ENCODE peak calls at places on chromosomes 4 and X, in eight cellular contexts. E is GM12878, G is prostate gland, D is breast epithelium, J is upper lobe of left lung, X is spleen, C is K562, N is suprapubic skin. O is an unnamed sample.

GRCh38 chr4:136687118-136687517 is 845.2 kb downstream of the PCDH18 start:
- DNase-seq in N (no peak), J (no peak), C (peak; percentile 1), G (no peak), E (no peak), D (no peak), X (peak; percentile 61), O (no peak)

GRCh38 chrX:20143111-20143510 is 1.5 kb upstream of the EIF1AX start:
- DNase-seq in D (no peak), E (no peak), G (no peak), N (no peak), C (peak; percentile 17), J (no peak), X (no peak), O (no peak)

GRCh38 chrX:154654372-154654771 is 993 bp upstream of the CTAG2 start:
- DNase-seq in X (peak; percentile 70), G (no peak), D (no peak), N (no peak), C (no peak), E (no peak), J (no peak), O (no peak)

GRCh38 chr4:159239534-159239933 is 136.7 kb downstream of the RAPGEF2 start:
- DNase-seq in C (no peak), E (no peak), G (no peak), D (no peak), X (no peak), J (no peak), N (no peak), O (no peak)

GRCh38 chr4:185839204-185839712 is 27.3 kb upstream of the SORBS2 start:
- DNase-seq in E (no peak), D (peak; percentile 38), C (no peak), X (no peak), J (no peak), G (no peak), N (no peak), O (peak; percentile 57)

GRCh38 chr4:6204098-6204497 is 3.7 kb upstream of the JAKMIP1 start:
- DNase-seq in N (no peak), J (no peak), D (no peak), E (no peak), C (no peak), X (no peak), G (no peak), O (no peak)

GRCh38 chrX:41373989-41374606 is 40.1 kb downstream of the DDX3X start:
- DNase-seq in G (no peak), J (no peak), D (no peak), X (no peak), N (no peak), C (no peak), E (no peak), O (no peak)

GRCh38 chrX:18271309-18271708 is 50.6 kb upstream of the BEND2 start:
- DNase-seq in N (no peak), J (no peak), E (no peak), X (no peak), D (no peak), C (no peak), G (no peak), O (no peak)

GRCh38 chrX:275967-276587 is 5.1 kb upstream of the PLCXD1 start:
- DNase-seq in E (no peak), X (peak; percentile 93), D (peak; percentile 78), G (peak; percentile 87), N (peak; percentile 91), C (peak; percentile 58), J (peak; percentile 91), O (peak; percentile 84)

DNA sequence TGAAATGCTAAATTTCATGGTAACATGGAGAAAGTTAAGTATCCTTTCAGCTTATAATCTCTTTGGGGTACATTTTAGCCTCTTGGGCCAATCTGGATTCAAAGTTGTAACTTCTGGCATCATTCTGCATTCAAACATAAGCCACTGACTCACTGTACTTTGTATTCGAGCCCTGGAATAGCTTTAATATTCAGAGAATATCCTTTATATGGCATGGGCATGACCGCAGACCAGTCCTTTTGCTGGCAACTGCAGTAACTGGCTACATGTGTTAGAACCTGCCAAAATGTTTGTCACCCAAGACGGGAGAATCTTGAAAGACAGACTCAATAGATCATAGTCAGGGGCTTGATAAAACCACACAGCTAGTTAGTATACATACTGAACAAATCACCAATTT is 3.3 kb downstream of the GASK1B start:
- DNase-seq in D (no peak), X (no peak), E (no peak), J (no peak), N (no peak), C (no peak), G (no peak), O (no peak)
- H3K4me1 ChIP-seq in D (no peaks in the 10 kb centered on the region), X (peaks cover 3% of the 10 kb centered on the region), E (no peaks in the 10 kb centered on the region), J (peaks cover 9% of the 10 kb centered on the region), N (peaks cover 50% of the 10 kb centered on the region), C (peaks cover 5% of the 10 kb centered on the region), G (peaks cover 3% of the 10 kb centered on the region), O (peaks cover 13% of the 10 kb centered on the region)

GRCh38 chr4:112517911-112518310 is 1.9 kb upstream of the NEUROG2 start:
- DNase-seq in X (no peak), G (no peak), D (no peak), N (no peak), C (no peak), J (no peak), E (no peak), O (no peak)

GRCh38 chr4:112517067-112517588 is 1.1 kb upstream of the NEUROG2 start:
- DNase-seq in D (no peak), E (peak; percentile 65), J (peak; percentile 47), G (no peak), N (no peak), X (no peak), C (peak; percentile 34), O (no peak)

GRCh38 chr4:112516076-112516385 is at the start of gene NEUROG2:
- DNase-seq in J (no peak), E (no peak), N (no peak), X (no peak), G (no peak), D (no peak), C (no peak), O (no peak)

GRCh38 chr4:112515278-112516075 is 503 bp downstream of the NEUROG2 start:
- DNase-seq in G (no peak), X (no peak), N (no peak), E (no peak), J (peak; percentile 89), C (peak; percentile 25), D (no peak), O (no peak)

DNA sequence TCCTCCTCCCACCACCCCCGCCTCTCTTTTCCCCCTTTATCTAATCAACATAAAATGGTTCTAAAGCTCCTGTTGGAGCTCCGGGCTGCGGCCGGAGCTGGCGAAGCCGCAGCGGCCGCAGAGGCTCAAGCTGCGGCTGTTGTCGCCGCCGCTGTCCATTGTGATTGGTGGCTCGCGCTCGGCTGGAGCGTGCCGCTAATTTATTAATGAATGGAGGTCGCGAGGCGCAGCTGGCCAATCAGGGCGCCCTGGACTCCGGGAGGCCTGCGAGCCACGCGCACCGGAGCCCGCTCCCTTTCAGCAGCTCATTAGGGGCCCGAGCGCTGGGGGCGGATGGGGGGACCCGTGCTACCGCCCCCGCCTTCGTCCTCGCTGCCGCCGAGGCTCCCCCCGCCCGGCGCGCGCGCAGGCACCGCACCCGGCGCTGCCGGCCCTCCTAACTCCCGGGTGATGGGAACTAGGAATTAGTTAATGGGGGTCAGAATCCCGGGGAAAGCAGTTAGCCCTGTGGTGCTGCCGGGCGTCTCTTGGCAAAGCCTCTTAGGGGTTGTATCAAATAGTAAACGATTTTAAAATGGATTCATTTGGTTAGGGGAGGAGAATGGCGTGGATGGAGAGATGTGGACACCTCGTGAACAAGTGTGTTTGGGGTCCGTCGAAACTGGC is 554 bp upstream of the NEUROG2 start:
- DNase-seq in D (no peak), X (no peak), E (no peak), C (peak; percentile 27), J (peak; percentile 85), G (no peak), N (no peak), O (no peak)
- H3K4me3 ChIP-seq in D (peak overlapping the region; percentile 50), X (peak overlapping the region; percentile 52), E (peak overlapping the region; percentile 80), C (no peak overlapping the region), J (peak overlapping the region; percentile 38), G (no peak overlapping the region), N (peak overlapping the region; percentile 64), O (peak overlapping the region; percentile 11)

GRCh38 chr4:73451978-73452747 is 16.1 kb downstream of the AFP start:
- DNase-seq in C (no peak), X (no peak), J (no peak), G (no peak), E (no peak), D (no peak), N (no peak), O (no peak)
- TF ChIP-seq POLR2AphosphoS5 in C (no peak), X (no peak), J (no peak), G (no peak), E (no peak), D (no peak), N (no peak), O (no peak)

GRCh38 chrX:119685225-119686066 is 7.5 kb downstream of the SEPTIN6 start:
- DNase-seq in J (no peak), E (no peak), C (peak; percentile 65), D (peak; percentile 27), X (no peak), G (no peak), N (no peak), O (no peak)

GRCh38 chrX:119687661-119688413 is 5.1 kb downstream of the SEPTIN6 start:
- DNase-seq in X (no peak), D (no peak), J (no peak), G (no peak), C (no peak), N (no peak), E (no peak), O (no peak)

GRCh38 chrX:119684916-119685224 is 8.1 kb downstream of the SEPTIN6 start:
- DNase-seq in G (no peak), C (no peak), J (no peak), D (no peak), E (no peak), N (no peak), X (no peak), O (no peak)

GRCh38 chrX:119688856-119689455 is 4.0 kb downstream of the SEPTIN6 start:
- DNase-seq in G (no peak), N (no peak), J (no peak), C (no peak), X (no peak), E (no peak), D (no peak), O (no peak)

GRCh38 chrX:119686087-119686639 is 6.8 kb downstream of the SEPTIN6 start:
- DNase-seq in G (no peak), X (peak; percentile 79), E (peak; percentile 76), D (no peak), J (no peak), N (no peak), C (no peak), O (peak; percentile 41)
- H3K4me1 ChIP-seq in G (no peaks in the 10 kb centered on the region), X (peaks cover 56% of the 10 kb centered on the region), E (peaks cover 51% of the 10 kb centered on the region), D (peaks cover 3% of the 10 kb centered on the region), J (peaks cover 14% of the 10 kb centered on the region), N (peaks cover 12% of the 10 kb centered on the region), C (peaks cover 46% of the 10 kb centered on the region), O (peaks cover 7% of the 10 kb centered on the region)